ENCODE peak calls at places on chromosome 10, in seven cellular contexts. M is mammary epithelial cell, I is adrenal gland, L is tibial artery, Y is spleen, E is heart right ventricle, X is lower lobe of right lung. W is an unnamed sample.

GRCh38 chr10:42812028-42812427 is 29.4 kb downstream of the BMS1 start:
- DNase-seq in Y (no peak), I (peak; percentile 29), E (no peak), X (no peak), M (no peak), L (no peak), W (no peak)

GRCh38 chr10:110591760-110592159 is 24.3 kb downstream of the SMC3 start:
- DNase-seq in L (no peak), E (no peak), M (no peak), X (no peak), I (no peak), Y (no peak), W (no peak)

GRCh38 chr10:13717936-13718772 is 131.4 kb downstream of the PRPF18 start:
- DNase-seq in X (peak; percentile 80), M (peak; percentile 82), L (peak; percentile 88), E (peak; percentile 80), Y (peak; percentile 80), I (peak; percentile 53), W (peak; percentile 88)

GRCh38 chr10:21634599-21635365 is 100.8 kb downstream of the MLLT10 start:
- DNase-seq in Y (no peak), M (no peak), E (no peak), X (no peak), L (no peak), I (no peak), W (no peak)

GRCh38 chr10:49071221-49071761 is 44.0 kb downstream of the VSTM4 start:
- DNase-seq in I (peak; percentile 84), L (no peak), X (no peak), Y (peak; percentile 61), E (no peak), M (peak; percentile 75), W (no peak)

GRCh38 chr10:103793920-103794883 is 61.2 kb downstream of the SH3PXD2A start:
- DNase-seq in Y (no peak), M (no peak), I (no peak), L (no peak), X (peak; percentile 74), E (no peak), W (peak; percentile 77)

GRCh38 chr10:85657478-85658113 is 709.0 kb downstream of the GRID1 start:
- DNase-seq in I (no peak), Y (no peak), L (no peak), M (no peak), X (no peak), E (peak; percentile 23), W (no peak)

GRCh38 chr10:110358869-110359629 is 54.3 kb upstream of the SMNDC1 start:
- DNase-seq in E (no peak), I (no peak), L (no peak), X (no peak), M (peak; percentile 84), Y (no peak), W (no peak)

GRCh38 chr10:4353964-4354363 is 472.0 kb upstream of the AKR1E2 start:
- DNase-seq in Y (no peak), E (no peak), M (peak; percentile 83), X (no peak), L (no peak), I (no peak), W (no peak)

GRCh38 chr10:22252286-22252800 is 34.5 kb upstream of the EBLN1 start:
- DNase-seq in I (peak; percentile 47), M (peak; percentile 28), Y (peak; percentile 89), X (peak; percentile 61), E (peak; percentile 65), L (peak; percentile 76), W (peak; percentile 87)

GRCh38 chr10:110366641-110367040 is 61.9 kb upstream of the SMNDC1 start:
- DNase-seq in X (no peak), L (no peak), M (no peak), I (no peak), E (no peak), Y (no peak), W (no peak)

GRCh38 chr10:119030421-119031250 is 1.1 kb downstream of the NANOS1 start:
- DNase-seq in Y (peak; percentile 85), X (peak; percentile 66), E (peak; percentile 49), M (peak; percentile 46), L (peak; percentile 68), I (peak; percentile 62), W (peak; percentile 56)

GRCh38 chr10:38143587-38143986 is 49.5 kb downstream of the ZNF37A start:
- DNase-seq in L (no peak), Y (no peak), X (no peak), I (no peak), M (no peak), E (no peak), W (no peak)

GRCh38 chr10:16779375-16779774 is 37.8 kb downstream of the RSU1 start:
- DNase-seq in L (no peak), E (no peak), I (no peak), Y (no peak), M (peak; percentile 2), X (no peak), W (no peak)

GRCh38 chr10:47318706-47319105 is 3.5 kb upstream of the GDF2 start:
- DNase-seq in L (peak; percentile 31), X (no peak), E (no peak), Y (no peak), I (no peak), M (no peak), W (peak; percentile 20)

GRCh38 chr10:11285171-11285570 is 267.5 kb downstream of the CELF2 start:
- DNase-seq in I (no peak), E (no peak), L (no peak), X (no peak), Y (no peak), M (no peak), W (no peak)

GRCh38 chr10:11284291-11285085 is 266.8 kb downstream of the CELF2 start:
- DNase-seq in Y (no peak), I (no peak), E (no peak), L (no peak), M (no peak), X (no peak), W (no peak)

GRCh38 chr10:11290156-11290890 is 272.7 kb downstream of the CELF2 start:
- DNase-seq in E (no peak), I (no peak), X (no peak), M (no peak), Y (no peak), L (no peak), W (no peak)

GRCh38 chr10:11286261-11286989 is 268.8 kb downstream of the CELF2 start:
- DNase-seq in X (no peak), E (no peak), Y (no peak), M (no peak), I (no peak), L (no peak), W (no peak)

GRCh38 chr10:11288302-11288701 is 270.6 kb downstream of the CELF2 start:
- DNase-seq in L (no peak), E (no peak), I (no peak), X (no peak), Y (no peak), M (no peak), W (no peak)
- H3K27ac ChIP-seq in L (no peak overlapping the region), E (no peak overlapping the region), I (no peak overlapping the region), X (no peak overlapping the region), Y (no peak overlapping the region), M (no peak overlapping the region), W (no peak overlapping the region)

GRCh38 chr10:35635576-35635975 is 6.5 kb downstream of the FZD8 start:
- DNase-seq in X (no peak), Y (no peak), E (no peak), I (peak; percentile 59), M (peak; percentile 63), L (no peak), W (no peak)

GRCh38 chr10:35631404-35631803 is 10.7 kb downstream of the FZD8 start:
- DNase-seq in M (no peak), Y (no peak), X (no peak), E (no peak), L (no peak), I (no peak), W (no peak)

GRCh38 chr10:35636942-35637341 is 5.2 kb downstream of the FZD8 start:
- DNase-seq in I (no peak), X (no peak), E (no peak), M (no peak), Y (no peak), L (no peak), W (no peak)

GRCh38 chr10:35633006-35633980 is 8.8 kb downstream of the FZD8 start:
- DNase-seq in X (no peak), I (no peak), Y (no peak), M (peak; percentile 91), L (no peak), E (no peak), W (peak; percentile 50)

GRCh38 chr10:35632027-35632426 is 10.1 kb downstream of the FZD8 start:
- DNase-seq in M (no peak), E (no peak), X (no peak), L (no peak), Y (no peak), I (no peak), W (no peak)
- TF ChIP-seq CTCF in M (peak; percentile 21), E (no peak), X (no peak), L (no peak), Y (no peak), I (no peak), W (no peak)

GRCh38 chr10:64288404-64288803 is 767.2 kb downstream of the REEP3 start:
- DNase-seq in X (no peak), M (no peak), E (no peak), L (no peak), I (no peak), Y (no peak), W (no peak)
- H3K27ac ChIP-seq in X (no peak overlapping the region), M (no peak overlapping the region), E (no peak overlapping the region), L (no peak overlapping the region), I (no peak overlapping the region), Y (no peak overlapping the region), W (no peak overlapping the region)

DNA sequence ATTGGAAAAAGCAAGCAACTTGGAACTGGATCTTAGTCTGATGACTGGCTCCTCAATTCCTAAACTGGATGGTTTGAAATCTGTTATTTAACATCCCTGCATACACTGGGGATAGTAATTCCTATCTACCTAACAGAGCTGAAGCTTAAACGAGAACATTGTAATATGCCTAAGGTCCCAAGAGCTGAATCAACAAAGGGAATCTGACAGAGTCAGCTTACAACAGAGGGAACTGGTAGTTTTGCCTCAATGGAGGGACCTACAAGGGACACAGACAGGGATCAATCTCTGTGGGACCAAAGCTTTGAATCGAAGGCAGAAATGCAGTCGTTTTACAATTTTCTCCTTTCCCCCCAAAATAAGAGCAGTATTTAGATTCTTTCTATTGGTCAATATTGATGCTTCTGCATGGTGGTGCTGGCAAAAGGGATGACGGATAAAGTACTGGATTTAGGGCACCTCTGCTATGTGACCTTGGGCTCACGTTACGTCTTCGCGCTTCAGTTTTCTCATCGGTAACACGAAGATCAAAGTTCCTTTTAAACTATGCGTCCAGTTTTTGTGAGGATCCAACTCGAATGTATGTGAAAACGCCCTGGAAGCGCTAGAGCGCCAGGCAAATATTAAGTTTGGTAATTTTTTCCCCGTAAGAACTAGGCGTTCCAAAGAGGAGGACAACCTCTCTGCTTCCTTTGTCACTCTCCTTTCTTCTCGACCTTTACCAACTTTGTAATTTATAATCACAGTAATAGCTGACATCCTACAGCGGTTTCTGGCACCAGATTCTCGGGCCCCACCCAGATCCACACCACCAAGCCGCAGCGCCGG is 1.1 kb downstream of the ACTR1A start:
- DNase-seq in L (no peak), I (no peak), M (peak; percentile 8), E (no peak), Y (no peak), X (no peak), W (no peak)
- TF ChIP-seq CTCF in L (no peak), I (no peak), M (no peak), E (no peak), Y (no peak), X (no peak), W (no peak)